ENCODE peak calls at places on chromosome X, in ten cellular contexts. J is WERI-Rb-1, S is EH, Y is T-helper 9 cell, F is NCI-H2029 treated with DMSO at 0.1 percent for 48 hours, E is IMR-90, U is NCI-H2081, X is activated T-cell treated with anti-CD3 and anti-CD28 coated beads for 1 hour, T is posterior cingulate gyrus, I is GM06990. M is an unnamed sample.

GRCh38 chrX:93637591-93637990 is 35.8 kb downstream of the NAP1L3 start:
- DNase-seq in Y (no peak), U (no peak), J (no peak), I (no peak), X (no peak), E (no peak), T (no peak), F (no peak), S (no peak), M (no peak)

GRCh38 chrX:56853436-56853835 is 124.4 kb downstream of the NBDY start:
- DNase-seq in F (no peak), I (no peak), E (no peak), S (no peak), T (no peak), Y (no peak), U (no peak), J (no peak), X (no peak), M (no peak)

GRCh38 chrX:20252392-20253231 is 14.1 kb downstream of the RPS6KA3 start:
- DNase-seq in F (no peak), U (peak; percentile 7), I (peak; percentile 26), J (peak; percentile 54), E (peak; percentile 45), T (no peak), X (peak; percentile 63), S (peak; percentile 53), Y (peak; percentile 72), M (no peak)

GRCh38 chrX:68254738-68255645 is 178.3 kb downstream of the OPHN1 start:
- DNase-seq in I (no peak), U (no peak), X (no peak), E (peak; percentile 3), J (no peak), T (no peak), Y (no peak), F (no peak), S (no peak), M (no peak)

GRCh38 chrX:38654302-38654701 is 93.0 kb downstream of the TSPAN7 start:
- DNase-seq in S (peak; percentile 9), Y (no peak), U (peak; percentile 28), I (no peak), E (peak; percentile 14), T (no peak), F (no peak), X (no peak), J (peak; percentile 22), M (no peak)

GRCh38 chrX:1451251-1451675 is 1.4 kb downstream of the ASMTL start:
- DNase-seq in Y (no peak), F (no peak), J (peak; percentile 9), T (no peak), U (no peak), I (no peak), S (no peak), X (no peak), E (no peak), M (no peak)

GRCh38 chrX:68732906-68733493 is 85.5 kb downstream of the STARD8 start:
- DNase-seq in X (peak; percentile 43), I (peak; percentile 26), S (peak; percentile 60), Y (peak; percentile 59), F (peak; percentile 0), T (peak; percentile 9), J (peak; percentile 60), E (peak; percentile 31), U (no peak), M (peak; percentile 20)

GRCh38 chrX:132118361-132118760 is 9.5 kb downstream of the FRMD7 start:
- DNase-seq in I (no peak), S (no peak), Y (no peak), X (no peak), E (no peak), J (peak; percentile 8), U (no peak), F (no peak), T (no peak), M (no peak)

GRCh38 chrX:40971736-40972135 is 113.5 kb upstream of the USP9X start:
- DNase-seq in Y (no peak), J (no peak), F (no peak), T (no peak), E (peak; percentile 16), U (no peak), I (no peak), X (no peak), S (peak; percentile 37), M (no peak)

GRCh38 chrX:130909469-130910136 is 6.6 kb upstream of the ENOX2 start:
- DNase-seq in J (no peak), U (no peak), X (no peak), Y (no peak), I (no peak), F (no peak), S (peak; percentile 50), E (no peak), T (no peak), M (peak; percentile 56)

GRCh38 chrX:151396042-151396826 is 772 bp upstream of the VMA21 start:
- DNase-seq in F (no peak), Y (no peak), S (peak; percentile 58), E (peak; percentile 43), T (peak; percentile 8), U (no peak), J (peak; percentile 64), I (peak; percentile 11), X (peak; percentile 16), M (peak; percentile 41)

GRCh38 chrX:9430346-9430745 is 34.5 kb upstream of the TBL1X start:
- DNase-seq in I (no peak), T (no peak), U (no peak), S (no peak), Y (no peak), X (no peak), E (no peak), F (no peak), J (no peak), M (no peak)

GRCh38 chrX:1011632-1012283 is 200.7 kb downstream of the CRLF2 start:
- DNase-seq in J (no peak), E (no peak), T (no peak), Y (no peak), S (no peak), F (no peak), U (no peak), I (no peak), X (no peak), M (no peak)